ENCODE peak calls at places on chromosomes 11 and 22, in ten cellular contexts. One of them, this sample, is unnamed.

GRCh38 chr11:34114471-34114870 is 9.0 kb downstream of the NAT10 start:
- DNase-seq in fibroblast of mammary gland: no peak
- DNase-seq in kidney epithelial cell: no peak
- DNase-seq in GM12864: no peak
- DNase-seq in AG09309: no peak
- DNase-seq in OCI-LY7: no peak
- DNase-seq in left ventricle myocardium inferior: no peak
- DNase-seq in RWPE1: no peak
- DNase-seq in stomach: no peak
- DNase-seq in H9: no peak
- DNase-seq in this sample: no peak

GRCh38 chr22:24580276-24580675 is 12.6 kb downstream of the LRRC75B start:
- DNase-seq in RWPE1: peak
- DNase-seq in GM12864: no peak
- DNase-seq in AG09309: peak
- DNase-seq in left ventricle myocardium inferior: no peak
- DNase-seq in OCI-LY7: no peak
- DNase-seq in kidney epithelial cell: no peak
- DNase-seq in stomach: no peak
- DNase-seq in H9: no peak
- DNase-seq in fibroblast of mammary gland: peak
- DNase-seq in this sample: no peak

GRCh38 chr11:72864692-72865655 is 50.8 kb downstream of the ATG16L2 start:
- DNase-seq in GM12864: no peak
- DNase-seq in RWPE1: no peak
- DNase-seq in H9: no peak
- DNase-seq in AG09309: no peak
- DNase-seq in OCI-LY7: no peak
- DNase-seq in stomach: no peak
- DNase-seq in kidney epithelial cell: no peak
- DNase-seq in fibroblast of mammary gland: peak
- DNase-seq in left ventricle myocardium inferior: peak
- DNase-seq in this sample: no peak

GRCh38 chr22:46142548-46143490 is 7.5 kb upstream of the PPARA start:
- DNase-seq in fibroblast of mammary gland: no peak
- DNase-seq in kidney epithelial cell: no peak
- DNase-seq in stomach: no peak
- DNase-seq in RWPE1: no peak
- DNase-seq in H9: no peak
- DNase-seq in left ventricle myocardium inferior: no peak
- DNase-seq in GM12864: no peak
- DNase-seq in OCI-LY7: no peak
- DNase-seq in AG09309: no peak
- DNase-seq in this sample: no peak

GRCh38 chr11:119990306-119991021 is 147.4 kb downstream of the TRIM29 start:
- DNase-seq in left ventricle myocardium inferior: peak
- DNase-seq in stomach: peak
- DNase-seq in fibroblast of mammary gland: peak
- DNase-seq in RWPE1: no peak
- DNase-seq in AG09309: no peak
- DNase-seq in kidney epithelial cell: no peak
- DNase-seq in GM12864: no peak
- DNase-seq in H9: no peak
- DNase-seq in OCI-LY7: no peak
- DNase-seq in this sample: no peak

GRCh38 chr11:63838150-63838681 is 694 bp upstream of the MARK2 start:
- DNase-seq in fibroblast of mammary gland: no peak
- DNase-seq in GM12864: no peak
- DNase-seq in H9: peak
- DNase-seq in kidney epithelial cell: no peak
- DNase-seq in left ventricle myocardium inferior: no peak
- DNase-seq in OCI-LY7: no peak
- DNase-seq in stomach: no peak
- DNase-seq in RWPE1: no peak
- DNase-seq in AG09309: no peak
- DNase-seq in this sample: peak

GRCh38 chr11:128759168-128759567 is 65.3 kb downstream of the FLI1 start:
- DNase-seq in kidney epithelial cell: no peak
- DNase-seq in stomach: no peak
- DNase-seq in RWPE1: no peak
- DNase-seq in OCI-LY7: no peak
- DNase-seq in AG09309: no peak
- DNase-seq in GM12864: no peak
- DNase-seq in H9: no peak
- DNase-seq in left ventricle myocardium inferior: no peak
- DNase-seq in fibroblast of mammary gland: no peak
- DNase-seq in this sample: no peak

GRCh38 chr22:34878996-34879395 is 187.0 kb upstream of the ISX start:
- DNase-seq in AG09309: no peak
- DNase-seq in RWPE1: no peak
- DNase-seq in stomach: no peak
- DNase-seq in kidney epithelial cell: peak
- DNase-seq in fibroblast of mammary gland: no peak
- DNase-seq in left ventricle myocardium inferior: no peak
- DNase-seq in H9: no peak
- DNase-seq in GM12864: no peak
- DNase-seq in OCI-LY7: no peak
- DNase-seq in this sample: no peak

GRCh38 chr11:57157624-57158023 is 24.1 kb upstream of the LRRC55 start:
- DNase-seq in fibroblast of mammary gland: no peak
- DNase-seq in GM12864: no peak
- DNase-seq in left ventricle myocardium inferior: no peak
- DNase-seq in H9: no peak
- DNase-seq in stomach: no peak
- DNase-seq in kidney epithelial cell: no peak
- DNase-seq in AG09309: no peak
- DNase-seq in RWPE1: no peak
- DNase-seq in OCI-LY7: no peak
- DNase-seq in this sample: no peak

DNA sequence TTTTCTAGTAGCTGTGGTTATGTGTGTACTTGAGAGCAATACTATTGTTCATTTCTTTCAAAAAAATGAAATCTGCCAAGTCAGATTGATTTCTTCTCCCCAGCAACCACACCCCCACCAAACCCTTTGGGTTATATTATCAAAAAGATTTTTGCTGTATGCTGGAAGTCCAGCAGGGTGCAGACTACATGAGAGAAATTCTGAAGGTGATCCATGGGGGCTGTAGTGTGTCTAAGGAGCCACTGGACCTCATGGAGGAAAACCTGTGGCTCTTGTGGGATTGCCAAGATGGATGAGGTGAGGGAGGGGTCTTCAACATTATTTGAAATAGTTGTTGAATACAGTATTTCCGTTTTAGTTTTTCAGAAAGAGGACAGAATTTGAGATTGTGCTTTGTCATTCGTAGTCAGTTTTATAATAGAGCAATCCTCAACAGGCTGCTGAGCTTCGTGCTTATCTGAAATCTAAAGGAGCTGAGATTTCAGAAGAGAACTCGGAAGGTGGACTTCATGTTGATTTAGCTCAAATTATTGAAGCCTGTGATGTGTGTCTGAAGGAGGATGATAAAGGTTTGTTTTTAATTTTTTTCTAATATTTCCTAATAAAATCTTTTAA is 3.1 kb downstream of the EIF3M start:
- DNase-seq in left ventricle myocardium inferior: no peak
- DNase-seq in RWPE1: peak
- DNase-seq in kidney epithelial cell: no peak
- DNase-seq in OCI-LY7: peak
- DNase-seq in H9: no peak
- DNase-seq in AG09309: no peak
- DNase-seq in GM12864: no peak
- DNase-seq in fibroblast of mammary gland: peak
- DNase-seq in stomach: no peak
- DNase-seq in this sample: peak
- TF ChIP-seq CTCF in left ventricle myocardium inferior: peak
- TF ChIP-seq CTCF in RWPE1: no peak
- TF ChIP-seq CTCF in kidney epithelial cell: peak
- TF ChIP-seq CTCF in OCI-LY7: peak
- TF ChIP-seq CTCF in H9: peak
- TF ChIP-seq CTCF in AG09309: peak
- TF ChIP-seq CTCF in GM12864: peak
- TF ChIP-seq CTCF in fibroblast of mammary gland: peak
- TF ChIP-seq CTCF in stomach: no peak
- TF ChIP-seq CTCF in this sample: no peak

GRCh38 chr11:67344264-67344663 is 9.1 kb downstream of the POLD4 start:
- DNase-seq in GM12864: no peak
- DNase-seq in RWPE1: no peak
- DNase-seq in left ventricle myocardium inferior: no peak
- DNase-seq in OCI-LY7: peak
- DNase-seq in fibroblast of mammary gland: no peak
- DNase-seq in stomach: no peak
- DNase-seq in H9: no peak
- DNase-seq in AG09309: no peak
- DNase-seq in kidney epithelial cell: no peak
- DNase-seq in this sample: no peak

GRCh38 chr11:67347964-67348749 is 5.2 kb downstream of the POLD4 start:
- DNase-seq in RWPE1: no peak
- DNase-seq in GM12864: no peak
- DNase-seq in fibroblast of mammary gland: peak
- DNase-seq in AG09309: no peak
- DNase-seq in stomach: no peak
- DNase-seq in left ventricle myocardium inferior: no peak
- DNase-seq in H9: no peak
- DNase-seq in kidney epithelial cell: no peak
- DNase-seq in OCI-LY7: no peak
- DNase-seq in this sample: no peak

GRCh38 chr11:67349036-67349435 is 4.3 kb downstream of the POLD4 start:
- DNase-seq in fibroblast of mammary gland: no peak
- DNase-seq in GM12864: no peak
- DNase-seq in stomach: no peak
- DNase-seq in RWPE1: no peak
- DNase-seq in AG09309: no peak
- DNase-seq in H9: no peak
- DNase-seq in kidney epithelial cell: no peak
- DNase-seq in left ventricle myocardium inferior: no peak
- DNase-seq in OCI-LY7: no peak
- DNase-seq in this sample: no peak

GRCh38 chr11:67345949-67346819 is 7.2 kb downstream of the POLD4 start:
- DNase-seq in OCI-LY7: peak
- DNase-seq in RWPE1: peak
- DNase-seq in kidney epithelial cell: no peak
- DNase-seq in GM12864: no peak
- DNase-seq in fibroblast of mammary gland: peak
- DNase-seq in AG09309: peak
- DNase-seq in H9: no peak
- DNase-seq in stomach: peak
- DNase-seq in left ventricle myocardium inferior: no peak
- DNase-seq in this sample: peak

GRCh38 chr11:67345247-67345948 is 7.9 kb downstream of the POLD4 start:
- DNase-seq in AG09309: no peak
- DNase-seq in stomach: no peak
- DNase-seq in fibroblast of mammary gland: no peak
- DNase-seq in RWPE1: no peak
- DNase-seq in OCI-LY7: no peak
- DNase-seq in kidney epithelial cell: no peak
- DNase-seq in left ventricle myocardium inferior: no peak
- DNase-seq in H9: no peak
- DNase-seq in GM12864: no peak
- DNase-seq in this sample: peak
- TF ChIP-seq CTCF in AG09309: no peak
- TF ChIP-seq CTCF in stomach: no peak
- TF ChIP-seq CTCF in fibroblast of mammary gland: no peak
- TF ChIP-seq CTCF in RWPE1: no peak
- TF ChIP-seq CTCF in OCI-LY7: no peak
- TF ChIP-seq CTCF in kidney epithelial cell: no peak
- TF ChIP-seq CTCF in left ventricle myocardium inferior: no peak
- TF ChIP-seq CTCF in H9: no peak
- TF ChIP-seq CTCF in GM12864: no peak
- TF ChIP-seq CTCF in this sample: no peak

GRCh38 chr22:20980938-20981722 is 967 bp upstream of the LZTR1 start:
- DNase-seq in stomach: no peak
- DNase-seq in AG09309: no peak
- DNase-seq in left ventricle myocardium inferior: no peak
- DNase-seq in fibroblast of mammary gland: no peak
- DNase-seq in RWPE1: no peak
- DNase-seq in OCI-LY7: no peak
- DNase-seq in kidney epithelial cell: no peak
- DNase-seq in GM12864: no peak
- DNase-seq in H9: no peak
- DNase-seq in this sample: no peak

GRCh38 chr22:20980523-20980922 is 1.6 kb upstream of the LZTR1 start:
- DNase-seq in AG09309: no peak
- DNase-seq in kidney epithelial cell: no peak
- DNase-seq in stomach: no peak
- DNase-seq in GM12864: no peak
- DNase-seq in fibroblast of mammary gland: no peak
- DNase-seq in H9: no peak
- DNase-seq in RWPE1: no peak
- DNase-seq in OCI-LY7: no peak
- DNase-seq in left ventricle myocardium inferior: no peak
- DNase-seq in this sample: no peak

GRCh38 chr22:20982563-20982882 is 426 bp downstream of the LZTR1 start:
- DNase-seq in stomach: no peak
- DNase-seq in OCI-LY7: no peak
- DNase-seq in left ventricle myocardium inferior: no peak
- DNase-seq in kidney epithelial cell: no peak
- DNase-seq in GM12864: no peak
- DNase-seq in H9: no peak
- DNase-seq in AG09309: no peak
- DNase-seq in fibroblast of mammary gland: no peak
- DNase-seq in RWPE1: peak
- DNase-seq in this sample: no peak

GRCh38 chr22:20983081-20983745 is 1.1 kb downstream of the LZTR1 start:
- DNase-seq in fibroblast of mammary gland: no peak
- DNase-seq in OCI-LY7: no peak
- DNase-seq in AG09309: no peak
- DNase-seq in H9: no peak
- DNase-seq in left ventricle myocardium inferior: no peak
- DNase-seq in kidney epithelial cell: no peak
- DNase-seq in GM12864: no peak
- DNase-seq in RWPE1: no peak
- DNase-seq in stomach: no peak
- DNase-seq in this sample: no peak

GRCh38 chr22:20981787-20982562 is at the start of gene LZTR1:
- DNase-seq in left ventricle myocardium inferior: peak
- DNase-seq in RWPE1: peak
- DNase-seq in H9: peak
- DNase-seq in kidney epithelial cell: peak
- DNase-seq in AG09309: peak
- DNase-seq in OCI-LY7: peak
- DNase-seq in stomach: peak
- DNase-seq in fibroblast of mammary gland: peak
- DNase-seq in GM12864: peak
- DNase-seq in this sample: peak
- TF ChIP-seq CTCF in left ventricle myocardium inferior: peak
- TF ChIP-seq CTCF in RWPE1: peak
- TF ChIP-seq CTCF in H9: peak
- TF ChIP-seq CTCF in kidney epithelial cell: peak
- TF ChIP-seq CTCF in AG09309: peak
- TF ChIP-seq CTCF in OCI-LY7: peak
- TF ChIP-seq CTCF in stomach: no peak
- TF ChIP-seq CTCF in fibroblast of mammary gland: peak
- TF ChIP-seq CTCF in GM12864: peak
- TF ChIP-seq CTCF in this sample: peak

DNA sequence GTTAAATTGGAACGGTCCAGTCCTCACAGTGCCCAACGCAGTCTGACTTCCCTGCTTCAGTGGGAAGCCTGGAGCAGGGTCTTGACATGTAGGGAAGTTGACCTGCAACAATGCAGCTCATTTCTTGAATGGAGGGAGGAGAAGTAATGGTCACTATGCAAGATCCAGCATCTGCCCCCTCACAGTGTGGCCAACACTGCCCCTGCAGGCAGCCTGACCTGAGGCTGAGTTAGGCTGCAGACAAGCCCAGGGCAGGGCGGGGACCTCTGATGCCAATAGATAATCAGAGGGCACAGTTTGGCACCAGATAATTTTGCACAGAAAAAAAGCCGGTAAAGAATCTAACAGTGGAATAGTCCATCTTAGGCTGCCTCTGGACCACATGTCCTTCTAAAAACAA is 182.3 kb downstream of the DSCAML1 start:
- DNase-seq in RWPE1: no peak
- DNase-seq in OCI-LY7: no peak
- DNase-seq in stomach: no peak
- DNase-seq in left ventricle myocardium inferior: no peak
- DNase-seq in fibroblast of mammary gland: no peak
- DNase-seq in kidney epithelial cell: no peak
- DNase-seq in AG09309: no peak
- DNase-seq in H9: peak
- DNase-seq in GM12864: no peak
- DNase-seq in this sample: no peak
- TF ChIP-seq CTCF in RWPE1: no peak
- TF ChIP-seq CTCF in OCI-LY7: no peak
- TF ChIP-seq CTCF in stomach: no peak
- TF ChIP-seq CTCF in left ventricle myocardium inferior: no peak
- TF ChIP-seq CTCF in fibroblast of mammary gland: no peak
- TF ChIP-seq CTCF in kidney epithelial cell: peak
- TF ChIP-seq CTCF in AG09309: peak
- TF ChIP-seq CTCF in H9: peak
- TF ChIP-seq CTCF in GM12864: no peak
- TF ChIP-seq CTCF in this sample: no peak

This sample was measured in Calu3.